ENCODE peak calls at places on chromosomes 4 and X, in six cellular contexts. T is A172; N is activated CD4-positive, CD25-positive, alpha-beta regulatory T cell; J is lower leg skin; Y is NCI-H82; O is fibroblast of lung. F is an unnamed sample.

GRCh38 chr4:6549445-6549844 is 25.5 kb upstream of the MAN2B2 start:
- DNase-seq in T (no peak), N (no peak), J (no peak), Y (no peak), O (no peak), F (no peak)

GRCh38 chr4:4320951-4321714 is 31.1 kb downstream of the ZBTB49 start:
- DNase-seq in T (no peak), N (no peak), J (no peak), Y (no peak), O (no peak), F (peak; percentile 45)

GRCh38 chr4:61805979-61806378 is 605.9 kb downstream of the ADGRL3 start:
- DNase-seq in T (peak; percentile 21), N (no peak), J (no peak), Y (no peak), O (peak; percentile 15), F (no peak)

GRCh38 chr4:52750819-52751348 is 341 bp downstream of the ERVMER34-1 start:
- DNase-seq in T (no peak), N (no peak), J (no peak), Y (no peak), O (peak; percentile 7), F (no peak)

GRCh38 chr4:145481164-145481941 is at the start of gene SMAD1:
- DNase-seq in T (peak; percentile 61), N (no peak), J (peak; percentile 80), Y (peak; percentile 83), O (peak; percentile 85), F (peak; percentile 94)

GRCh38 chr4:108959497-108959896 is 196.6 kb upstream of the ETNPPL start:
- DNase-seq in T (no peak), N (no peak), J (no peak), Y (no peak), O (peak; percentile 51), F (no peak)

GRCh38 chrX:120690344-120690743 is 60.5 kb upstream of the C1GALT1C1 start:
- DNase-seq in T (no peak), N (no peak), J (no peak), Y (no peak), O (no peak), F (no peak)

GRCh38 chr4:165207431-165208321 is at the start of gene KLHL2:
- DNase-seq in T (peak; percentile 40), N (peak; percentile 48), J (peak; percentile 69), Y (peak; percentile 69), O (peak; percentile 79), F (peak; percentile 94)

GRCh38 chrX:13452283-13452682 is 117.1 kb upstream of the EGFL6 start:
- DNase-seq in T (no peak), N (no peak), J (no peak), Y (no peak), O (no peak), F (no peak)

GRCh38 chrX:69060631-69061408 is 104.4 kb downstream of the PJA1 start:
- DNase-seq in T (peak; percentile 5), N (no peak), J (no peak), Y (peak; percentile 51), O (peak; percentile 23), F (no peak)

GRCh38 chrX:42694260-42694815 is 83.6 kb downstream of the PPP1R2C start:
- DNase-seq in T (peak; percentile 1), N (no peak), J (no peak), Y (no peak), O (no peak), F (no peak)

GRCh38 chr4:158211288-158211687 is 1.0 kb downstream of the TMEM144 start:
- DNase-seq in T (peak; percentile 20), N (no peak), J (no peak), Y (no peak), O (no peak), F (no peak)

GRCh38 chr4:80213117-80213815 is 16.0 kb downstream of the PRDM8 start:
- DNase-seq in T (no peak), N (no peak), J (no peak), Y (no peak), O (peak; percentile 71), F (no peak)

GRCh38 chrX:14243823-14244222 is 214.1 kb upstream of the GEMIN8 start:
- DNase-seq in T (no peak), N (no peak), J (no peak), Y (no peak), O (no peak), F (no peak)

GRCh38 chr4:181685911-181686310 is 557.3 kb upstream of the TENM3 start:
- DNase-seq in T (peak; percentile 81), N (no peak), J (no peak), Y (no peak), O (peak; percentile 96), F (no peak)

GRCh38 chr4:182808673-182809416 is 108.3 kb downstream of the DCTD start:
- DNase-seq in T (peak; percentile 94), N (no peak), J (no peak), Y (no peak), O (peak; percentile 23), F (no peak)

GRCh38 chrX:10015711-10016515 is 48.8 kb downstream of the CLDN34 start:
- DNase-seq in T (no peak), N (peak; percentile 1), J (no peak), Y (peak; percentile 54), O (peak; percentile 44), F (no peak)

GRCh38 chr4:71184195-71184781 is 154.5 kb upstream of the SLC4A4 start:
- DNase-seq in T (peak; percentile 38), N (no peak), J (peak; percentile 44), Y (peak; percentile 74), O (peak; percentile 69), F (no peak)

GRCh38 chrX:16869393-16870094 is 618 bp downstream of the RBBP7 start:
- DNase-seq in T (no peak), N (peak; percentile 43), J (peak; percentile 13), Y (peak; percentile 62), O (no peak), F (no peak)

GRCh38 chrX:71053217-71053621 is 14.9 kb downstream of the SNX12 start:
- DNase-seq in T (no peak), N (no peak), J (no peak), Y (no peak), O (peak; percentile 13), F (no peak)

GRCh38 chrX:136589966-136590365 is 58.0 kb downstream of the VGLL1 start:
- DNase-seq in T (no peak), N (no peak), J (no peak), Y (no peak), O (no peak), F (no peak)

GRCh38 chr4:185916231-185916630 is 104.2 kb upstream of the SORBS2 start:
- DNase-seq in T (no peak), N (no peak), J (no peak), Y (no peak), O (no peak), F (no peak)

GRCh38 chr4:183405371-183405770 is 39.1 kb upstream of the CDKN2AIP start:
- DNase-seq in T (no peak), N (no peak), J (no peak), Y (no peak), O (no peak), F (no peak)

GRCh38 chr4:5398056-5398455 is 310.3 kb downstream of the EVC2 start:
- DNase-seq in T (no peak), N (no peak), J (no peak), Y (peak; percentile 58), O (no peak), F (no peak)

GRCh38 chr4:20370284-20370683 is 118.6 kb downstream of the SLIT2 start:
- DNase-seq in T (no peak), N (no peak), J (no peak), Y (no peak), O (peak; percentile 24), F (no peak)

F was measured in mesenteric fat pad.